ENCODE peak calls at places on chromosomes 13 and 19, in four cellular contexts. Y, D, W and L are unnamed samples.
A peak's percentile ranks its signal among the peaks of the same experiment; 100 is the strongest.

GRCh38 chr19:34673590-34673989 is 3.4 kb downstream of the SCGB2B2 start:
- DNase-seq in Y (no peak), D (no peak), W (no peak), L (no peak)

GRCh38 chr19:42281175-42282035 is 12.4 kb downstream of the CIC start:
- DNase-seq in W (peak; percentile 61), Y (peak; percentile 77), D (peak; percentile 79), L (no peak)

GRCh38 chr19:55152017-55152416 is 3.0 kb upstream of the TNNT1 start:
- DNase-seq in D (no peak), W (no peak), Y (no peak), L (no peak)

GRCh38 chr13:28601581-28601980 is 57.3 kb upstream of the POMP start:
- DNase-seq in Y (peak; percentile 7), W (no peak), D (peak; percentile 11), L (no peak)

GRCh38 chr13:35787937-35788336 is 311.4 kb upstream of the MAB21L1 start:
- DNase-seq in Y (no peak), D (no peak), W (no peak), L (no peak)

GRCh38 chr13:23752111-23753001 is 136.8 kb downstream of the MIPEP start:
- DNase-seq in Y (no peak), D (peak; percentile 72), W (no peak), L (no peak)

GRCh38 chr19:48874309-48875135 is 2.3 kb downstream of the PPP1R15A start:
- DNase-seq in D (peak; percentile 69), W (peak; percentile 45), Y (no peak), L (no peak)

GRCh38 chr19:42831221-42832019 is 48.1 kb downstream of the PSG1 start:
- DNase-seq in Y (no peak), W (no peak), D (peak; percentile 83), L (no peak)

GRCh38 chr19:55567708-55568328 is 12.8 kb downstream of the ZNF579 start:
- DNase-seq in W (no peak), Y (no peak), D (no peak), L (no peak)

GRCh38 chr19:15161028-15161984 is 39.5 kb downstream of the NOTCH3 start:
- DNase-seq in Y (no peak), D (no peak), W (peak; percentile 22), L (no peak)

GRCh38 chr13:29591310-29591709 is 4.2 kb downstream of the SLC7A1 start:
- DNase-seq in W (no peak), D (no peak), Y (no peak), L (no peak)

GRCh38 chr13:82257790-82258507 is 1624.3 kb downstream of the SLITRK1 start:
- DNase-seq in Y (no peak), D (no peak), W (no peak), L (no peak)